ENCODE peak calls at places on chromosomes 12 and 14, in eight cellular contexts. One of them, this sample, is unnamed.

GRCh38 chr12:132327351-132328171 is 1.8 kb downstream of the GALNT9 start:
- DNase-seq in fibroblast of lung: peak; percentile 90
- DNase-seq in mucosa of descending colon: peak; percentile 27
- DNase-seq in transverse colon: peak; percentile 61
- DNase-seq in fibroblast of pulmonary artery: peak; percentile 96
- DNase-seq in CD8-positive, alpha-beta T cell: no peak
- DNase-seq in heart right ventricle: no peak
- DNase-seq in choroid plexus epithelial cell: peak; percentile 92
- DNase-seq in this sample: peak; percentile 18

GRCh38 chr12:112482734-112483133 is 64.0 kb downstream of the PTPN11 start:
- DNase-seq in fibroblast of lung: no peak
- DNase-seq in mucosa of descending colon: no peak
- DNase-seq in transverse colon: no peak
- DNase-seq in fibroblast of pulmonary artery: no peak
- DNase-seq in CD8-positive, alpha-beta T cell: no peak
- DNase-seq in heart right ventricle: no peak
- DNase-seq in choroid plexus epithelial cell: peak; percentile 13
- DNase-seq in this sample: no peak

GRCh38 chr14:61570188-61570960 is 124.9 kb upstream of the HIF1A start:
- DNase-seq in fibroblast of lung: peak; percentile 91
- DNase-seq in mucosa of descending colon: no peak
- DNase-seq in transverse colon: no peak
- DNase-seq in fibroblast of pulmonary artery: no peak
- DNase-seq in CD8-positive, alpha-beta T cell: no peak
- DNase-seq in heart right ventricle: no peak
- DNase-seq in choroid plexus epithelial cell: peak; percentile 47
- DNase-seq in this sample: no peak

GRCh38 chr12:96906849-96907664 is at the start of gene NEDD1:
- DNase-seq in fibroblast of lung: peak; percentile 76
- DNase-seq in mucosa of descending colon: peak; percentile 91
- DNase-seq in transverse colon: peak; percentile 89
- DNase-seq in fibroblast of pulmonary artery: peak; percentile 75
- DNase-seq in CD8-positive, alpha-beta T cell: peak; percentile 83
- DNase-seq in heart right ventricle: peak; percentile 86
- DNase-seq in choroid plexus epithelial cell: peak; percentile 68
- DNase-seq in this sample: peak; percentile 78

GRCh38 chr14:54976316-54976715 is 50.6 kb downstream of the WDHD1 start:
- DNase-seq in fibroblast of lung: peak; percentile 90
- DNase-seq in mucosa of descending colon: no peak
- DNase-seq in transverse colon: no peak
- DNase-seq in fibroblast of pulmonary artery: peak; percentile 85
- DNase-seq in CD8-positive, alpha-beta T cell: no peak
- DNase-seq in heart right ventricle: no peak
- DNase-seq in choroid plexus epithelial cell: peak; percentile 88
- DNase-seq in this sample: peak; percentile 50

GRCh38 chr12:124303579-124304313 is 8.9 kb downstream of the RFLNA start:
- DNase-seq in fibroblast of lung: no peak
- DNase-seq in mucosa of descending colon: no peak
- DNase-seq in transverse colon: no peak
- DNase-seq in fibroblast of pulmonary artery: no peak
- DNase-seq in CD8-positive, alpha-beta T cell: no peak
- DNase-seq in heart right ventricle: no peak
- DNase-seq in choroid plexus epithelial cell: no peak
- DNase-seq in this sample: no peak

GRCh38 chr14:81767266-81767987 is 233.8 kb upstream of the SEL1L start:
- DNase-seq in fibroblast of lung: no peak
- DNase-seq in mucosa of descending colon: no peak
- DNase-seq in transverse colon: no peak
- DNase-seq in fibroblast of pulmonary artery: no peak
- DNase-seq in CD8-positive, alpha-beta T cell: no peak
- DNase-seq in heart right ventricle: no peak
- DNase-seq in choroid plexus epithelial cell: no peak
- DNase-seq in this sample: no peak

GRCh38 chr12:57239587-57240068 is 10.1 kb downstream of the SHMT2 start:
- DNase-seq in fibroblast of lung: no peak
- DNase-seq in mucosa of descending colon: no peak
- DNase-seq in transverse colon: no peak
- DNase-seq in fibroblast of pulmonary artery: no peak
- DNase-seq in CD8-positive, alpha-beta T cell: no peak
- DNase-seq in heart right ventricle: no peak
- DNase-seq in choroid plexus epithelial cell: no peak
- DNase-seq in this sample: no peak

GRCh38 chr12:80702889-80703605 is 4.4 kb upstream of the MYF6 start:
- DNase-seq in fibroblast of lung: peak; percentile 88
- DNase-seq in mucosa of descending colon: no peak
- DNase-seq in transverse colon: no peak
- DNase-seq in fibroblast of pulmonary artery: peak; percentile 59
- DNase-seq in CD8-positive, alpha-beta T cell: no peak
- DNase-seq in heart right ventricle: peak; percentile 10
- DNase-seq in choroid plexus epithelial cell: peak; percentile 83
- DNase-seq in this sample: peak; percentile 82

GRCh38 chr14:44962573-44963528 is 861 bp downstream of the TOGARAM1 start:
- DNase-seq in fibroblast of lung: peak; percentile 64
- DNase-seq in mucosa of descending colon: peak; percentile 52
- DNase-seq in transverse colon: peak; percentile 54
- DNase-seq in fibroblast of pulmonary artery: peak; percentile 58
- DNase-seq in CD8-positive, alpha-beta T cell: no peak
- DNase-seq in heart right ventricle: peak; percentile 58
- DNase-seq in choroid plexus epithelial cell: peak; percentile 63
- DNase-seq in this sample: peak; percentile 49

GRCh38 chr12:21656931-21657335 is 709 bp downstream of the LDHB start:
- DNase-seq in fibroblast of lung: peak; percentile 50
- DNase-seq in mucosa of descending colon: peak; percentile 60
- DNase-seq in transverse colon: peak; percentile 42
- DNase-seq in fibroblast of pulmonary artery: peak; percentile 52
- DNase-seq in CD8-positive, alpha-beta T cell: peak; percentile 51
- DNase-seq in heart right ventricle: peak; percentile 43
- DNase-seq in choroid plexus epithelial cell: peak; percentile 63
- DNase-seq in this sample: peak; percentile 41

GRCh38 chr12:76544601-76545261 is 14.8 kb downstream of the OSBPL8 start:
- DNase-seq in fibroblast of lung: no peak
- DNase-seq in mucosa of descending colon: no peak
- DNase-seq in transverse colon: no peak
- DNase-seq in fibroblast of pulmonary artery: no peak
- DNase-seq in CD8-positive, alpha-beta T cell: no peak
- DNase-seq in heart right ventricle: no peak
- DNase-seq in choroid plexus epithelial cell: no peak
- DNase-seq in this sample: peak; percentile 53

GRCh38 chr14:54000341-54000811 is 43.8 kb upstream of the BMP4 start:
- DNase-seq in fibroblast of lung: peak; percentile 82
- DNase-seq in mucosa of descending colon: no peak
- DNase-seq in transverse colon: no peak
- DNase-seq in fibroblast of pulmonary artery: peak; percentile 39
- DNase-seq in CD8-positive, alpha-beta T cell: no peak
- DNase-seq in heart right ventricle: no peak
- DNase-seq in choroid plexus epithelial cell: peak; percentile 51
- DNase-seq in this sample: peak; percentile 22

GRCh38 chr14:25953532-25954144 is 644.2 kb downstream of the NOVA1 start:
- DNase-seq in fibroblast of lung: peak; percentile 80
- DNase-seq in mucosa of descending colon: peak; percentile 43
- DNase-seq in transverse colon: peak; percentile 40
- DNase-seq in fibroblast of pulmonary artery: peak; percentile 81
- DNase-seq in CD8-positive, alpha-beta T cell: no peak
- DNase-seq in heart right ventricle: no peak
- DNase-seq in choroid plexus epithelial cell: peak; percentile 86
- DNase-seq in this sample: peak; percentile 81

GRCh38 chr14:32702571-32702970 is 236.1 kb upstream of the NPAS3 start:
- DNase-seq in fibroblast of lung: peak; percentile 71
- DNase-seq in mucosa of descending colon: no peak
- DNase-seq in transverse colon: peak; percentile 15
- DNase-seq in fibroblast of pulmonary artery: peak; percentile 68
- DNase-seq in CD8-positive, alpha-beta T cell: no peak
- DNase-seq in heart right ventricle: peak; percentile 26
- DNase-seq in choroid plexus epithelial cell: no peak
- DNase-seq in this sample: peak; percentile 35

GRCh38 chr12:90757957-90758356 is 197.0 kb downstream of the CCER1 start:
- DNase-seq in fibroblast of lung: no peak
- DNase-seq in mucosa of descending colon: no peak
- DNase-seq in transverse colon: no peak
- DNase-seq in fibroblast of pulmonary artery: no peak
- DNase-seq in CD8-positive, alpha-beta T cell: no peak
- DNase-seq in heart right ventricle: no peak
- DNase-seq in choroid plexus epithelial cell: no peak
- DNase-seq in this sample: no peak

GRCh38 chr12:39763071-39763893 is 143.7 kb upstream of the ABCD2 start:
- DNase-seq in fibroblast of lung: no peak
- DNase-seq in mucosa of descending colon: no peak
- DNase-seq in transverse colon: no peak
- DNase-seq in fibroblast of pulmonary artery: no peak
- DNase-seq in CD8-positive, alpha-beta T cell: no peak
- DNase-seq in heart right ventricle: no peak
- DNase-seq in choroid plexus epithelial cell: no peak
- DNase-seq in this sample: no peak

GRCh38 chr12:22286569-22286968 is 47.9 kb downstream of the ST8SIA1 start:
- DNase-seq in fibroblast of lung: peak; percentile 100
- DNase-seq in mucosa of descending colon: no peak
- DNase-seq in transverse colon: no peak
- DNase-seq in fibroblast of pulmonary artery: peak; percentile 65
- DNase-seq in CD8-positive, alpha-beta T cell: no peak
- DNase-seq in heart right ventricle: no peak
- DNase-seq in choroid plexus epithelial cell: peak; percentile 85
- DNase-seq in this sample: no peak

GRCh38 chr14:38143651-38144505 is 63.8 kb upstream of the SSTR1 start:
- DNase-seq in fibroblast of lung: peak; percentile 73
- DNase-seq in mucosa of descending colon: no peak
- DNase-seq in transverse colon: no peak
- DNase-seq in fibroblast of pulmonary artery: peak; percentile 76
- DNase-seq in CD8-positive, alpha-beta T cell: no peak
- DNase-seq in heart right ventricle: no peak
- DNase-seq in choroid plexus epithelial cell: peak; percentile 72
- DNase-seq in this sample: peak; percentile 7

GRCh38 chr12:46005823-46006222 is 15.4 kb upstream of the SCAF11 start:
- DNase-seq in fibroblast of lung: no peak
- DNase-seq in mucosa of descending colon: no peak
- DNase-seq in transverse colon: no peak
- DNase-seq in fibroblast of pulmonary artery: no peak
- DNase-seq in CD8-positive, alpha-beta T cell: no peak
- DNase-seq in heart right ventricle: no peak
- DNase-seq in choroid plexus epithelial cell: no peak
- DNase-seq in this sample: no peak

GRCh38 chr12:122200541-122201175 is 2.9 kb upstream of the B3GNT4 start:
- DNase-seq in fibroblast of lung: no peak
- DNase-seq in mucosa of descending colon: no peak
- DNase-seq in transverse colon: no peak
- DNase-seq in fibroblast of pulmonary artery: no peak
- DNase-seq in CD8-positive, alpha-beta T cell: no peak
- DNase-seq in heart right ventricle: no peak
- DNase-seq in choroid plexus epithelial cell: no peak
- DNase-seq in this sample: no peak

DNA sequence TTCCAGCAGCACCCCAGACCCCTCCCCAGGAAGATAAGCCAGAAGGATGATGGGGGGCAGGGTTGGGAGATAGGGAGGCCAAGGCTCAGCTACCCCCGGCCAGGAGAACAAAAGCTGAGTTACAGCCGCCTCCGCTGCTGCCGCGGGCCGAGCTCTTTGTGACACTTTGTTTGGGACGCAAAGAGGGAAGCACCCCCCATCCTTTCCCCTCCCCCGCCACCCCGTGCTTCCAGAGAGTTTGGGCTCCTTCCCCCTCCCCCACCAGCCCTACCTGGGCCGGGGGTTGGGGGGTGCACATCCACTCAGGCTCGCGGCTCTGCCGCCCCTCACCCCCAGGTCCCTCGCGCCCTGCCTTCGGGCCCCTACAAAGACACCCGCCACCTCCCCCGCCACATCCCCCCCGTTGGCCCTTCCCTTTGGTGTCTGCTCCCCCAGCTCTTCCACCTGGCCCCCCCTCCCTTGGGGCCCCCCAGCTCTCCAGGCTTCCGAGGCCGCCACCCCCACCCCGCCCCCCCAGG is 780 bp downstream of the ZNF219 start:
- DNase-seq in fibroblast of lung: no peak
- DNase-seq in mucosa of descending colon: peak; percentile 66
- DNase-seq in transverse colon: peak; percentile 62
- DNase-seq in fibroblast of pulmonary artery: no peak
- DNase-seq in CD8-positive, alpha-beta T cell: no peak
- DNase-seq in heart right ventricle: peak; percentile 21
- DNase-seq in choroid plexus epithelial cell: no peak
- DNase-seq in this sample: no peak
- H3K4me3 ChIP-seq in fibroblast of lung: no peak overlapping the region
- H3K4me3 ChIP-seq in mucosa of descending colon: peak overlapping the region; percentile 27
- H3K4me3 ChIP-seq in transverse colon: peak overlapping the region; percentile 73
- H3K4me3 ChIP-seq in fibroblast of pulmonary artery: peak overlapping the region; percentile 36
- H3K4me3 ChIP-seq in CD8-positive, alpha-beta T cell: no peak overlapping the region
- H3K4me3 ChIP-seq in heart right ventricle: peak overlapping the region; percentile 71
- H3K4me3 ChIP-seq in choroid plexus epithelial cell: no peak overlapping the region
- H3K4me3 ChIP-seq in this sample: peak overlapping the region; percentile 72

DNA sequence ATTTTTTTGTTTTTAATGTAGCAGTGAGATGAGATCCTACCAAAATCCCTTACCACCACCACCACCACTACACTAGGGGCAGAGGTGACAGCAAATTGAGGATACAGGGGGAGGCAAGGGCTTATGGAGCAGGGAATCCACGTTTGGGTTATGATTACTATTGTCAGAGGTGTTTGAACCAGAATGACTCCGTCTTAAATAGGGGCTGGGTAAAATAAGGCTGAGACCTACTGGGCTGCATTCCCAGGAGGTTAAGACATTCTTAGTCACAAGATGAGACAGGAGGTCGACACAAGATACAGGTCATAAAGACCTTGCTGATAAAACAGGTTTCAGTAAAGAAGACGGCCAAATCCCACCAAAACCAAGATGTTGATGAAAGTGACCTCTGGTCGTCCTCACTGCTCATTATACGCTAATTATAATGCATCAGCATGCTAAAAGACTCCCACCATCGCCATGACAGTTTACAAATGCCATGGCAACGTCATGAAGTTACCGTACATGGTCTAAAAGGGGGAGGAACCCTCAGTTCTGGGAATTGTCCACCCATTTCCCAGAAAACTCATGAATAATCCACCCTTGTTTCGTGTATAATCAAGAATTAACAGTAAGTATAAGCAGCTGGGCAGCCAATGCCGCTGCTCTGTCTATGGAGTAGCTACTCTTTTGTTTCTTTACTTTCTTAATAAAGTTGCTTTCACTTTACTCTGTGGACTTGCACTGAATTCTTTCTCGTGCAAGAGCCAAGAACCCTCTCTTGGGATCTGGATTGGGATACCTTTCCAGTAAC is 16.6 kb upstream of the CRY1 start:
- DNase-seq in fibroblast of lung: peak; percentile 51
- DNase-seq in mucosa of descending colon: no peak
- DNase-seq in transverse colon: no peak
- DNase-seq in fibroblast of pulmonary artery: no peak
- DNase-seq in CD8-positive, alpha-beta T cell: no peak
- DNase-seq in heart right ventricle: no peak
- DNase-seq in choroid plexus epithelial cell: no peak
- DNase-seq in this sample: peak; percentile 13
- H3K4me3 ChIP-seq in fibroblast of lung: no peak overlapping the region
- H3K4me3 ChIP-seq in mucosa of descending colon: no peak overlapping the region
- H3K4me3 ChIP-seq in transverse colon: no peak overlapping the region
- H3K4me3 ChIP-seq in fibroblast of pulmonary artery: no peak overlapping the region
- H3K4me3 ChIP-seq in CD8-positive, alpha-beta T cell: no peak overlapping the region
- H3K4me3 ChIP-seq in heart right ventricle: no peak overlapping the region
- H3K4me3 ChIP-seq in choroid plexus epithelial cell: no peak overlapping the region
- H3K4me3 ChIP-seq in this sample: no peak overlapping the region

GRCh38 chr12:2675776-2676175 is 119.0 kb upstream of the FKBP4 start:
- DNase-seq in fibroblast of lung: no peak
- DNase-seq in mucosa of descending colon: no peak
- DNase-seq in transverse colon: no peak
- DNase-seq in fibroblast of pulmonary artery: no peak
- DNase-seq in CD8-positive, alpha-beta T cell: no peak
- DNase-seq in heart right ventricle: no peak
- DNase-seq in choroid plexus epithelial cell: no peak
- DNase-seq in this sample: no peak
- H3K4me3 ChIP-seq in fibroblast of lung: no peak overlapping the region
- H3K4me3 ChIP-seq in mucosa of descending colon: no peak overlapping the region
- H3K4me3 ChIP-seq in transverse colon: no peak overlapping the region
- H3K4me3 ChIP-seq in fibroblast of pulmonary artery: no peak overlapping the region
- H3K4me3 ChIP-seq in CD8-positive, alpha-beta T cell: no peak overlapping the region
- H3K4me3 ChIP-seq in heart right ventricle: no peak overlapping the region
- H3K4me3 ChIP-seq in choroid plexus epithelial cell: no peak overlapping the region
- H3K4me3 ChIP-seq in this sample: no peak overlapping the region

GRCh38 chr12:55720894-55721444 is 776 bp downstream of the RDH5 start:
- DNase-seq in fibroblast of lung: peak; percentile 95
- DNase-seq in mucosa of descending colon: peak; percentile 79
- DNase-seq in transverse colon: peak; percentile 77
- DNase-seq in fibroblast of pulmonary artery: peak; percentile 90
- DNase-seq in CD8-positive, alpha-beta T cell: no peak
- DNase-seq in heart right ventricle: no peak
- DNase-seq in choroid plexus epithelial cell: peak; percentile 77
- DNase-seq in this sample: peak; percentile 87
- H3K4me3 ChIP-seq in fibroblast of lung: no peak overlapping the region
- H3K4me3 ChIP-seq in mucosa of descending colon: no peak overlapping the region
- H3K4me3 ChIP-seq in transverse colon: peak overlapping the region; percentile 6
- H3K4me3 ChIP-seq in fibroblast of pulmonary artery: no peak overlapping the region
- H3K4me3 ChIP-seq in CD8-positive, alpha-beta T cell: no peak overlapping the region
- H3K4me3 ChIP-seq in heart right ventricle: no peak overlapping the region
- H3K4me3 ChIP-seq in choroid plexus epithelial cell: no peak overlapping the region
- H3K4me3 ChIP-seq in this sample: no peak overlapping the region